ENCODE peak calls at places on chromosomes 1 and 21, in four cellular contexts. F is Calu3, H is right lobe of liver, Q is NT2/D1. I is an unnamed sample.

GRCh38 chr1:197302775-197303174 is 34.7 kb downstream of the CRB1 start:
- DNase-seq in F (no peak), H (no peak), Q (no peak), I (no peak)

GRCh38 chr1:96259399-96259798 is 462.2 kb upstream of the PTBP2 start:
- DNase-seq in F (no peak), H (no peak), Q (peak), I (no peak)

GRCh38 chr1:116347678-116348077 is 25.4 kb upstream of the ATP1A1 start:
- DNase-seq in F (no peak), H (no peak), Q (no peak), I (no peak)

GRCh38 chr21:45547211-45547900 is 5.1 kb upstream of the SLC19A1 start:
- DNase-seq in F (no peak), H (no peak), Q (no peak), I (no peak)

GRCh38 chr1:117782056-117782455 is 147.4 kb downstream of the GDAP2 start:
- DNase-seq in F (no peak), H (no peak), Q (no peak), I (no peak)

GRCh38 chr1:237690656-237691055 is 200.1 kb downstream of the ZP4 start:
- DNase-seq in F (no peak), H (no peak), Q (no peak), I (no peak)

GRCh38 chr1:206804156-206804737 is 32.0 kb upstream of the IL10 start:
- DNase-seq in F (no peak), H (no peak), Q (no peak), I (no peak)

GRCh38 chr1:14945132-14946010 is 208.2 kb upstream of the TMEM51 start:
- DNase-seq in F (no peak), H (no peak), Q (no peak), I (no peak)

GRCh38 chr1:24694380-24694843 is 50.8 kb upstream of the CLIC4 start:
- DNase-seq in F (no peak), H (no peak), Q (no peak), I (no peak)

GRCh38 chr21:33964706-33965325 is 49.2 kb upstream of the ATP5PO start:
- DNase-seq in F (no peak), H (no peak), Q (no peak), I (no peak)

GRCh38 chr1:169722784-169723183 is 11.1 kb downstream of the SELE start:
- DNase-seq in F (no peak), H (no peak), Q (no peak), I (no peak)

GRCh38 chr1:244395965-244396364 is 55.7 kb downstream of the ADSS2 start:
- DNase-seq in F (no peak), H (no peak), Q (no peak), I (no peak)

GRCh38 chr1:227166559-227166958 is 151.7 kb downstream of the CDC42BPA start:
- DNase-seq in F (no peak), H (no peak), Q (peak), I (no peak)

GRCh38 chr1:2193514-2194251 is 889 bp downstream of the FAAP20 start:
- DNase-seq in F (no peak), H (no peak), Q (no peak), I (no peak)

GRCh38 chr1:159000627-159001026 is 9.1 kb upstream of the IFI16 start:
- DNase-seq in F (peak), H (peak), Q (peak), I (no peak)

GRCh38 chr1:31315902-31316301 is 19.1 kb downstream of the ZCCHC17 start:
- DNase-seq in F (no peak), H (no peak), Q (no peak), I (no peak)

GRCh38 chr21:34603002-34603709 is 11.8 kb downstream of the RCAN1 start:
- DNase-seq in F (peak), H (peak), Q (peak), I (no peak)